ENCODE peak calls at places on chromosomes 1 and 21, in five cellular contexts. H is dorsolateral prefrontal cortex, I is epithelial cell of esophagus, R is heart right ventricle, K is anterior cingulate cortex. P is an unnamed sample.

GRCh38 chr1:1157914-1158710 is 15.6 kb upstream of the TTLL10 start:
- DNase-seq in H (peak), I (no peak), R (peak), K (peak), P (peak)

GRCh38 chr21:45074818-45075605 is 632 bp downstream of the ADARB1 start:
- DNase-seq in H (no peak), I (peak), R (peak), K (no peak), P (no peak)

GRCh38 chr21:41566500-41567014 is 58.6 kb upstream of the TMPRSS2 start:
- DNase-seq in H (no peak), I (no peak), R (no peak), K (no peak), P (no peak)

GRCh38 chr1:8170059-8170835 is 144.1 kb upstream of the ERRFI1 start:
- DNase-seq in H (no peak), I (no peak), R (no peak), K (no peak), P (no peak)

GRCh38 chr1:94418664-94419655 is 771 bp downstream of the ABCD3 start:
- DNase-seq in H (no peak), I (peak), R (peak), K (no peak), P (no peak)

GRCh38 chr1:26697978-26698849 is 2.4 kb downstream of the ARID1A start:
- DNase-seq in H (no peak), I (peak), R (peak), K (no peak), P (peak)

GRCh38 chr21:46606427-46606813 is 1.5 kb upstream of the S100B start:
- DNase-seq in H (no peak), I (no peak), R (no peak), K (no peak), P (no peak)

GRCh38 chr1:2354511-2355407 is 36.6 kb downstream of the MORN1 start:
- DNase-seq in H (no peak), I (no peak), R (peak), K (no peak), P (no peak)

GRCh38 chr21:45111703-45112102 is 37.3 kb downstream of the ADARB1 start:
- DNase-seq in H (no peak), I (no peak), R (no peak), K (no peak), P (no peak)

GRCh38 chr21:37769656-37770055 is 146.6 kb downstream of the KCNJ6 start:
- DNase-seq in H (no peak), I (no peak), R (no peak), K (no peak), P (no peak)

GRCh38 chr1:243849089-243850012 is 692 bp downstream of the AKT3 start:
- DNase-seq in H (peak), I (peak), R (peak), K (peak), P (peak)

GRCh38 chr21:32975811-32976507 is 49.8 kb upstream of the OLIG2 start:
- DNase-seq in H (no peak), I (no peak), R (no peak), K (no peak), P (no peak)

GRCh38 chr1:111602974-111603373 is 16.6 kb upstream of the RAP1A start:
- DNase-seq in H (no peak), I (no peak), R (no peak), K (no peak), P (no peak)

GRCh38 chr1:228259951-228260350 is 52.1 kb downstream of the OBSCN start:
- DNase-seq in H (no peak), I (peak), R (no peak), K (no peak), P (no peak)

GRCh38 chr1:99003911-99004269 is 771 bp downstream of the PLPPR5 start:
- DNase-seq in H (no peak), I (no peak), R (no peak), K (no peak), P (no peak)

GRCh38 chr21:45592208-45592619 is 50.0 kb upstream of the SLC19A1 start:
- DNase-seq in H (no peak), I (no peak), R (no peak), K (no peak), P (no peak)

GRCh38 chr1:197671140-197671539 is 104.1 kb downstream of the DENND1B start:
- DNase-seq in H (no peak), I (no peak), R (no peak), K (no peak), P (no peak)

GRCh38 chr1:9612871-9613624 is 24.3 kb downstream of the TMEM201 start:
- DNase-seq in H (no peak), I (no peak), R (no peak), K (no peak), P (no peak)

GRCh38 chr1:145979746-145980435 is 15.4 kb downstream of the POLR3GL start:
- DNase-seq in H (no peak), I (peak), R (no peak), K (no peak), P (no peak)

GRCh38 chr1:223500560-223501425 is 107.6 kb downstream of the CCDC185 start:
- DNase-seq in H (no peak), I (peak), R (no peak), K (no peak), P (peak)

GRCh38 chr1:201310986-201311355 is 27.7 kb downstream of the PKP1 start:
- DNase-seq in H (no peak), I (peak), R (no peak), K (no peak), P (no peak)

GRCh38 chr1:53740621-53741105 is 1.7 kb upstream of the GLIS1 start:
- DNase-seq in H (no peak), I (no peak), R (no peak), K (no peak), P (no peak)

GRCh38 chr21:34526618-34527290 is 14.7 kb upstream of the KCNE1 start:
- DNase-seq in H (no peak), I (peak), R (no peak), K (no peak), P (no peak)

GRCh38 chr1:111842411-111842810 is 86.7 kb downstream of the DDX20 start:
- DNase-seq in H (no peak), I (no peak), R (no peak), K (no peak), P (no peak)

GRCh38 chr1:150550222-150551048 is 1.2 kb downstream of the ADAMTSL4 start:
- DNase-seq in H (no peak), I (no peak), R (no peak), K (no peak), P (no peak)

GRCh38 chr1:3908886-3909517 is 8.9 kb upstream of the C1orf174 start:
- DNase-seq in H (peak), I (no peak), R (no peak), K (no peak), P (no peak)